ENCODE peak calls at places on chromosomes 3 and 15, in six cellular contexts. U, A, V, H, W and Z are unnamed samples.

GRCh38 chr15:99614749-99615288 is 49.0 kb downstream of the MEF2A start:
- DNase-seq in V (no peak), W (no peak), U (no peak), H (peak), A (no peak), Z (no peak)

GRCh38 chr3:31562525-31562924 is 29.8 kb downstream of the STT3B start:
- DNase-seq in U (no peak), W (peak), H (no peak), V (no peak), A (no peak), Z (no peak)

GRCh38 chr3:158936530-158937113 is 134.8 kb downstream of the MFSD1 start:
- DNase-seq in V (no peak), A (peak), H (no peak), U (no peak), W (no peak), Z (no peak)

GRCh38 chr15:23385886-23386430 is 31.4 kb downstream of the GOLGA8S start:
- DNase-seq in V (no peak), A (no peak), U (peak), H (no peak), W (no peak), Z (no peak)

GRCh38 chr15:49462242-49462641 is 39.2 kb downstream of the FGF7 start:
- DNase-seq in U (no peak), A (no peak), V (no peak), W (no peak), H (no peak), Z (no peak)

GRCh38 chr3:70312336-70312735 is at the start of gene MDFIC2:
- DNase-seq in A (no peak), U (no peak), V (no peak), H (no peak), W (no peak), Z (no peak)

GRCh38 chr3:159941043-159941994 is 47.3 kb upstream of the IL12A start:
- DNase-seq in W (no peak), V (no peak), U (no peak), A (no peak), H (peak), Z (no peak)

GRCh38 chr3:111541911-111542483 is at the start of gene CD96:
- DNase-seq in W (no peak), U (no peak), V (peak), H (peak), A (peak), Z (no peak)

GRCh38 chr15:62138124-62138523 is 27.0 kb downstream of the C2CD4B start:
- DNase-seq in A (peak), U (no peak), H (no peak), W (no peak), V (no peak), Z (no peak)

GRCh38 chr3:14806641-14807263 is 12.0 kb upstream of the FGD5 start:
- DNase-seq in U (no peak), A (peak), V (no peak), H (peak), W (no peak), Z (no peak)

GRCh38 chr3:185339945-185340344 is 23.0 kb upstream of the MAP3K13 start:
- DNase-seq in W (no peak), V (no peak), H (no peak), U (no peak), A (no peak), Z (no peak)

GRCh38 chr3:2896281-2896967 is 213.8 kb downstream of the IL5RA start:
- DNase-seq in U (no peak), W (no peak), V (no peak), H (no peak), A (no peak), Z (no peak)

GRCh38 chr3:99332726-99333125 is 305.7 kb upstream of the COL8A1 start:
- DNase-seq in H (no peak), U (no peak), V (no peak), A (no peak), W (no peak), Z (no peak)

GRCh38 chr15:67997996-67998395 is 56.1 kb upstream of the PIAS1 start:
- DNase-seq in U (no peak), H (no peak), W (no peak), V (no peak), A (no peak), Z (no peak)

GRCh38 chr3:25831578-25831977 is 41.7 kb downstream of the OXSM start:
- DNase-seq in H (peak), W (no peak), U (no peak), V (no peak), A (peak), Z (no peak)